ENCODE peak calls at places on chromosomes 13 and 19, in six cellular contexts. J is uterus, B is body of pancreas, T is HFF-Myc, R is lower lobe of right lung, K is dorsolateral prefrontal cortex. E is an unnamed sample.
A peak's percentile ranks its signal among the peaks of the same experiment; 100 is the strongest.

GRCh38 chr19:16585808-16586476 is 13.7 kb upstream of the SLC35E1 start:
- DNase-seq in J (no peak), K (no peak), B (peak; percentile 44), T (no peak), R (no peak), E (no peak)

GRCh38 chr19:44662686-44663085 is 8.6 kb upstream of the CEACAM19 start:
- DNase-seq in T (no peak), B (no peak), K (no peak), R (no peak), J (no peak), E (no peak)

GRCh38 chr19:33290956-33291622 is 11.2 kb downstream of the CEBPA start:
- DNase-seq in B (no peak), T (no peak), J (no peak), R (peak; percentile 65), K (no peak), E (no peak)

GRCh38 chr19:3125900-3126524 is 9.8 kb upstream of the GNA15 start:
- DNase-seq in K (no peak), B (peak; percentile 53), R (peak; percentile 76), J (peak; percentile 43), T (no peak), E (peak; percentile 45)

GRCh38 chr19:17506745-17507144 is 4.7 kb upstream of the PGLS start:
- DNase-seq in K (no peak), T (no peak), J (no peak), B (no peak), R (no peak), E (no peak)

GRCh38 chr13:27194209-27194608 is 22.6 kb upstream of the USP12 start:
- DNase-seq in J (no peak), T (no peak), B (no peak), R (no peak), K (no peak), E (no peak)

GRCh38 chr19:47176071-47176626 is 45.5 kb downstream of the SAE1 start:
- DNase-seq in J (no peak), B (no peak), T (no peak), K (no peak), R (no peak), E (no peak)

GRCh38 chr13:74644239-74644638 is 510.0 kb upstream of the KLF12 start:
- DNase-seq in J (no peak), T (no peak), R (no peak), B (no peak), K (no peak), E (no peak)

GRCh38 chr19:19410553-19411550 is 5.4 kb downstream of the GATAD2A start:
- DNase-seq in K (no peak), J (no peak), T (no peak), B (no peak), R (no peak), E (no peak)

GRCh38 chr13:110875243-110875642 is 39.6 kb downstream of the ANKRD10 start:
- DNase-seq in B (no peak), K (no peak), T (no peak), J (no peak), R (no peak), E (no peak)

GRCh38 chr19:39916851-39917396 is 17.5 kb downstream of the FCGBP start:
- DNase-seq in B (no peak), J (no peak), T (no peak), R (no peak), K (no peak), E (no peak)

GRCh38 chr19:46381346-46381745 is 32.0 kb downstream of the CCDC8 start:
- DNase-seq in J (no peak), B (no peak), R (no peak), K (peak; percentile 4), T (no peak), E (no peak)

GRCh38 chr19:46115396-46116109 is 8.9 kb downstream of the IGFL3 start:
- DNase-seq in T (peak; percentile 42), K (no peak), J (peak; percentile 50), B (peak; percentile 14), R (no peak), E (no peak)

GRCh38 chr13:35850569-35850968 is 280.6 kb downstream of the DCLK1 start:
- DNase-seq in K (no peak), T (no peak), R (no peak), B (no peak), J (no peak), E (no peak)

GRCh38 chr13:30870049-30870884 is 35.8 kb upstream of the MEDAG start:
- DNase-seq in T (peak; percentile 95), B (peak; percentile 57), J (peak; percentile 84), K (no peak), R (no peak), E (peak; percentile 92)

GRCh38 chr19:52945652-52946321 is 16.9 kb downstream of the ZNF816 start:
- DNase-seq in K (no peak), R (no peak), J (no peak), T (no peak), B (no peak), E (no peak)

GRCh38 chr13:76803831-76804230 is 82.4 kb downstream of the KCTD12 start:
- DNase-seq in R (no peak), T (no peak), K (no peak), B (no peak), J (no peak), E (no peak)

GRCh38 chr19:3368848-3369336 is 2.5 kb downstream of the NFIC start:
- DNase-seq in B (no peak), R (no peak), T (no peak), K (no peak), J (no peak), E (no peak)

GRCh38 chr13:114107686-114108081 is 24.7 kb downstream of the RASA3 start:
- DNase-seq in K (peak; percentile 46), T (no peak), B (no peak), R (peak; percentile 49), J (peak; percentile 12), E (peak; percentile 14)

GRCh38 chr19:39967561-39967960 is 3.4 kb upstream of the PSMC4 start:
- DNase-seq in R (no peak), K (no peak), B (no peak), T (no peak), J (no peak), E (no peak)

GRCh38 chr13:60617863-60618733 is 221.1 kb downstream of the TDRD3 start:
- DNase-seq in R (no peak), J (no peak), K (no peak), B (no peak), T (no peak), E (no peak)
- TF ChIP-seq CTCF in R (no peak), J (no peak), K (peak; percentile 29), B (no peak), T (peak; percentile 21), E (no peak)

GRCh38 chr19:49615861-49616260 is 24.1 kb downstream of the RRAS start:
- DNase-seq in R (no peak), B (no peak), T (no peak), J (no peak), K (no peak), E (no peak)

GRCh38 chr19:49616945-49617344 is 23.0 kb downstream of the RRAS start:
- DNase-seq in K (no peak), J (no peak), B (no peak), T (no peak), R (no peak), E (no peak)

GRCh38 chr19:49614096-49614857 is 23.3 kb downstream of the PRR12 start:
- DNase-seq in T (peak; percentile 44), K (no peak), R (no peak), B (no peak), J (no peak), E (no peak)

GRCh38 chr19:49616532-49616931 is 23.4 kb downstream of the RRAS start:
- DNase-seq in J (no peak), T (no peak), B (no peak), R (no peak), K (no peak), E (no peak)

DNA sequence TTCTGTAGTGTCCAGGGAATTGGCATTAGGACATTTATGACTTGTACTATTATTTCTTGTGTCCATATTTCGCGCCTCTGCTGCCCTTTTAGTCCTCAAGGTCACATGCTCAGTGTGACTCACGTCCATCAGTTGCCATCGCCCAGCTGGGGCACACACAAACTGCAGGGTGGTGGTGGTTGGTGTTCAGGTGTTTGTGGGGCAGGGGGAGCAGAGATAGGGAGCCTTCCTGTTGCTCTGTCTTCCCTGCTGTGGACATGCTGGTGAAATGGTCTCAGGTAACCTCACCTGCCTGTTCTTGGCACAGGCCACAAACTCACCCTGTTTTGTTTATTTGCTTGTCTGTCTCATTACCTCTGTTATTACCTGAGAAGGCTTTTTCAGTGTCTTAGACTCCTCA is 22.4 kb downstream of the PRR12 start:
- DNase-seq in T (no peak), J (no peak), K (no peak), B (peak; percentile 33), R (no peak), E (no peak)
- H3K4me3 ChIP-seq in T (no peak overlapping the region), J (no peak overlapping the region), K (no peak overlapping the region), B (no peak overlapping the region), R (no peak overlapping the region), E (no peak overlapping the region)

GRCh38 chr19:5706876-5707573 is 12.9 kb downstream of the LONP1 start:
- DNase-seq in J (no peak), T (no peak), B (no peak), R (no peak), K (no peak), E (no peak)
- TF ChIP-seq CTCF in J (no peak), T (no peak), B (no peak), R (no peak), K (no peak), E (no peak)

GRCh38 chr13:23609414-23610186 is 39.4 kb downstream of the TNFRSF19 start:
- DNase-seq in T (peak; percentile 66), K (no peak), B (no peak), R (no peak), J (peak; percentile 57), E (peak; percentile 38)

GRCh38 chr13:23610187-23610576 is 40.0 kb downstream of the TNFRSF19 start:
- DNase-seq in K (no peak), R (no peak), J (no peak), B (no peak), T (no peak), E (no peak)

GRCh38 chr13:23608138-23608537 is 37.9 kb downstream of the TNFRSF19 start:
- DNase-seq in T (no peak), J (no peak), B (no peak), R (no peak), K (no peak), E (no peak)

GRCh38 chr13:23610966-23611486 is 40.8 kb downstream of the TNFRSF19 start:
- DNase-seq in B (peak; percentile 30), T (no peak), K (no peak), R (no peak), J (peak; percentile 32), E (no peak)

GRCh38 chr13:23608704-23609413 is 38.6 kb downstream of the TNFRSF19 start:
- DNase-seq in T (peak; percentile 75), J (peak; percentile 62), K (no peak), R (peak; percentile 51), B (peak; percentile 40), E (peak; percentile 35)
- H3K4me3 ChIP-seq in T (peak overlapping the region; percentile 3), J (peak overlapping the region; percentile 15), K (peak overlapping the region; percentile 16), R (peak overlapping the region; percentile 24), B (no peak overlapping the region), E (peak overlapping the region; percentile 13)

GRCh38 chr13:24716011-24716410 is 35.8 kb downstream of the ATP12A start:
- DNase-seq in J (no peak), R (no peak), T (no peak), K (no peak), B (no peak), E (no peak)
- TF ChIP-seq CTCF in J (no peak), R (no peak), T (no peak), K (no peak), B (no peak), E (no peak)

GRCh38 chr19:55486043-55486970 is 1.3 kb downstream of the NAT14 start:
- DNase-seq in R (no peak), B (no peak), T (no peak), J (peak; percentile 45), K (no peak), E (no peak)
- H3K4me3 ChIP-seq in R (peak overlapping the region; percentile 71), B (no peak overlapping the region), T (peak overlapping the region; percentile 71), J (peak overlapping the region; percentile 4), K (peak overlapping the region; percentile 84), E (peak overlapping the region; percentile 5)

GRCh38 chr13:83184150-83184475 is 698.2 kb downstream of the SLITRK1 start:
- DNase-seq in B (no peak), T (no peak), K (no peak), J (no peak), R (no peak), E (no peak)
- TF ChIP-seq CTCF in B (no peak), T (no peak), K (no peak), J (no peak), R (no peak), E (no peak)

E was measured in ovary.